ENCODE peak calls at places on chromosomes 16 and 17, in nine cellular contexts. Y is RWPE1; S is kidney epithelial cell; K is cardiac septum; R is stimulated activated CD8-positive, alpha-beta memory T cell treated with anti-CD3 and anti-CD28 coated beads, Interleukin-7, amount 100 ng/mL, for 1 hour; O is GM12891; F is spleen; W is NCI-H524; C is aorta. B is an unnamed sample.

GRCh38 chr17:82101767-82102679 is 4.0 kb upstream of the FASN start:
- DNase-seq in Y (no peak), S (no peak), K (no peak), R (no peak), O (no peak), F (no peak), W (no peak), C (no peak), B (no peak)

GRCh38 chr17:79761894-79762570 is 15.9 kb upstream of the CBX2 start:
- DNase-seq in Y (no peak), S (no peak), K (no peak), R (no peak), O (no peak), F (no peak), W (peak), C (peak), B (no peak)

GRCh38 chr17:50922107-50922506 is 56.0 kb upstream of the TOB1 start:
- DNase-seq in Y (peak), S (no peak), K (no peak), R (no peak), O (no peak), F (no peak), W (no peak), C (no peak), B (no peak)

GRCh38 chr17:49821916-49822315 is 26.0 kb downstream of the TAC4 start:
- DNase-seq in Y (no peak), S (no peak), K (no peak), R (no peak), O (no peak), F (no peak), W (no peak), C (no peak), B (no peak)

GRCh38 chr16:85757341-85757822 is 6.5 kb upstream of the C16orf74 start:
- DNase-seq in Y (no peak), S (peak), K (no peak), R (no peak), O (no peak), F (no peak), W (no peak), C (no peak), B (no peak)

GRCh38 chr17:48021964-48022363 is 15.6 kb downstream of the COPZ2 start:
- DNase-seq in Y (no peak), S (no peak), K (no peak), R (no peak), O (no peak), F (no peak), W (no peak), C (peak), B (no peak)

GRCh38 chr16:24291932-24292331 is 35.8 kb downstream of the CACNG3 start:
- DNase-seq in Y (no peak), S (no peak), K (no peak), R (no peak), O (no peak), F (no peak), W (no peak), C (no peak), B (no peak)

GRCh38 chr17:13480877-13481276 is 120.9 kb downstream of the HS3ST3A1 start:
- DNase-seq in Y (no peak), S (no peak), K (no peak), R (no peak), O (no peak), F (no peak), W (no peak), C (no peak), B (no peak)

GRCh38 chr17:73188011-73188410 is 4.8 kb upstream of the COG1 start:
- DNase-seq in Y (no peak), S (no peak), K (no peak), R (no peak), O (no peak), F (no peak), W (peak), C (no peak), B (no peak)

GRCh38 chr17:78514521-78514920 is 62.7 kb downstream of the DNAH17 start:
- DNase-seq in Y (no peak), S (no peak), K (no peak), R (no peak), O (no peak), F (peak), W (no peak), C (peak), B (no peak)

GRCh38 chr17:37255434-37255833 is 120.4 kb upstream of the C17orf78 start:
- DNase-seq in Y (no peak), S (no peak), K (no peak), R (no peak), O (no peak), F (no peak), W (no peak), C (no peak), B (no peak)

GRCh38 chr17:2853722-2854580 is 57.7 kb downstream of the RAP1GAP2 start:
- DNase-seq in Y (peak), S (no peak), K (no peak), R (no peak), O (no peak), F (peak), W (peak), C (no peak), B (no peak)

GRCh38 chr17:18141210-18141803 is 32.8 kb downstream of the MYO15A start:
- DNase-seq in Y (peak), S (no peak), K (no peak), R (no peak), O (peak), F (no peak), W (peak), C (no peak), B (peak)

GRCh38 chr17:58250344-58251011 is 12.1 kb downstream of the LPO start:
- DNase-seq in Y (no peak), S (no peak), K (no peak), R (no peak), O (no peak), F (no peak), W (no peak), C (no peak), B (no peak)

GRCh38 chr17:81980122-81980521 is 2.7 kb downstream of the ASPSCR1 start:
- DNase-seq in Y (no peak), S (no peak), K (no peak), R (no peak), O (no peak), F (no peak), W (no peak), C (no peak), B (no peak)

GRCh38 chr16:89344314-89344828 is 126.9 kb downstream of the ZNF778 start:
- DNase-seq in Y (no peak), S (no peak), K (no peak), R (no peak), O (no peak), F (no peak), W (peak), C (peak), B (no peak)

GRCh38 chr17:78805301-78805700 is 23.2 kb upstream of the CYTH1 start:
- DNase-seq in Y (no peak), S (no peak), K (no peak), R (no peak), O (no peak), F (no peak), W (no peak), C (no peak), B (no peak)

GRCh38 chr16:89300311-89300975 is 82.9 kb downstream of the ZNF778 start:
- DNase-seq in Y (no peak), S (no peak), K (no peak), R (no peak), O (no peak), F (no peak), W (no peak), C (no peak), B (no peak)

GRCh38 chr16:85473909-85474640 is 139.0 kb upstream of the GSE1 start:
- DNase-seq in Y (no peak), S (no peak), K (no peak), R (no peak), O (no peak), F (no peak), W (peak), C (no peak), B (no peak)

GRCh38 chr16:88759245-88759975 is 25.6 kb downstream of the PIEZO1 start:
- DNase-seq in Y (no peak), S (no peak), K (no peak), R (no peak), O (no peak), F (peak), W (no peak), C (no peak), B (no peak)

GRCh38 chr17:1270210-1271019 is at the start of gene BHLHA9:
- DNase-seq in Y (no peak), S (no peak), K (no peak), R (no peak), O (no peak), F (no peak), W (no peak), C (no peak), B (no peak)

GRCh38 chr17:1087381-1088241 is 90.7 kb downstream of the TIMM22 start:
- DNase-seq in Y (peak), S (peak), K (peak), R (no peak), O (no peak), F (no peak), W (no peak), C (peak), B (no peak)

GRCh38 chr17:67168485-67168884 is 76.5 kb downstream of the HELZ start:
- DNase-seq in Y (no peak), S (no peak), K (no peak), R (no peak), O (no peak), F (no peak), W (no peak), C (no peak), B (no peak)

GRCh38 chr16:81451753-81452680 is 7.4 kb downstream of the CMIP start:
- DNase-seq in Y (no peak), S (no peak), K (no peak), R (no peak), O (no peak), F (no peak), W (no peak), C (no peak), B (no peak)

GRCh38 chr16:72961115-72961832 is 86.7 kb downstream of the ZFHX3 start:
- DNase-seq in Y (peak), S (peak), K (no peak), R (no peak), O (no peak), F (no peak), W (peak), C (no peak), B (no peak)

GRCh38 chr17:7476951-7477350 is 2.5 kb downstream of the ZBTB4 start:
- DNase-seq in Y (no peak), S (no peak), K (no peak), R (no peak), O (no peak), F (no peak), W (no peak), C (no peak), B (no peak)

GRCh38 chr16:48347980-48348379 is 37.2 kb downstream of the SIAH1 start:
- DNase-seq in Y (no peak), S (no peak), K (no peak), R (no peak), O (no peak), F (no peak), W (peak), C (no peak), B (no peak)

GRCh38 chr17:82775033-82775823 is 23.4 kb downstream of the TBCD start:
- DNase-seq in Y (peak), S (no peak), K (peak), R (no peak), O (peak), F (peak), W (peak), C (peak), B (peak)

GRCh38 chr17:50428831-50429424 is 2.9 kb downstream of the ACSF2 start:
- DNase-seq in Y (peak), S (no peak), K (no peak), R (no peak), O (no peak), F (no peak), W (no peak), C (no peak), B (no peak)

GRCh38 chr16:30649725-30650368 is 913 bp upstream of the PRR14 start:
- DNase-seq in Y (no peak), S (no peak), K (no peak), R (no peak), O (no peak), F (peak), W (no peak), C (peak), B (no peak)

GRCh38 chr17:9151091-9151490 is 129.8 kb downstream of the NTN1 start:
- DNase-seq in Y (no peak), S (no peak), K (no peak), R (no peak), O (no peak), F (no peak), W (peak), C (no peak), B (no peak)

GRCh38 chr17:3335876-3336275 is 37.7 kb upstream of the OR3A1 start:
- DNase-seq in Y (no peak), S (no peak), K (no peak), R (no peak), O (no peak), F (no peak), W (peak), C (no peak), B (no peak)

B was measured in naive thymus-derived CD4-positive, alpha-beta T cell.